ENCODE peak calls at places on chromosomes 4 and X, in five cellular contexts. U, T, O, A and C are unnamed samples.

GRCh38 chr4:24244663-24245519 is 339.5 kb downstream of the DHX15 start:
- DNase-seq in T (no peak), O (peak), A (peak), U (no peak), C (no peak)

GRCh38 chr4:182089326-182089725 is 153.9 kb upstream of the TENM3 start:
- DNase-seq in T (no peak), A (peak), O (peak), U (no peak), C (no peak)

GRCh38 chr4:48493485-48494100 is 3.5 kb downstream of the ZAR1 start:
- DNase-seq in T (no peak), A (no peak), U (no peak), O (peak), C (no peak)

GRCh38 chrX:121231566-121232358 is 184.4 kb downstream of the GLUD2 start:
- DNase-seq in A (no peak), U (no peak), O (no peak), T (no peak), C (no peak)

GRCh38 chrX:42615161-42615563 is 162.8 kb downstream of the PPP1R2C start:
- DNase-seq in A (no peak), U (peak), O (no peak), T (no peak), C (no peak)

GRCh38 chr4:113278324-113278934 is 229.0 kb downstream of the ANK2 start:
- DNase-seq in A (peak), T (peak), O (peak), U (peak), C (peak)

GRCh38 chr4:176102414-176102813 is 36.8 kb downstream of the WDR17 start:
- DNase-seq in U (no peak), T (no peak), O (peak), A (no peak), C (no peak)

GRCh38 chrX:1612641-1613286 is 2.1 kb upstream of the ASMT start:
- DNase-seq in U (no peak), A (no peak), T (no peak), O (no peak), C (no peak)

GRCh38 chr4:63670735-63671134 is 738.5 kb downstream of the TECRL start:
- DNase-seq in A (no peak), O (no peak), T (no peak), U (no peak), C (no peak)

GRCh38 chr4:132333723-132334045 is 815.4 kb upstream of the PCDH10 start:
- DNase-seq in A (peak), T (no peak), U (no peak), O (peak), C (no peak)

GRCh38 chrX:38327775-38328081 is 419 bp upstream of the RPGR start:
- DNase-seq in U (no peak), A (no peak), T (no peak), O (no peak), C (no peak)

GRCh38 chrX:53990201-53990600 is 54.1 kb downstream of the PHF8 start:
- DNase-seq in U (no peak), A (no peak), O (no peak), T (no peak), C (no peak)

GRCh38 chr4:140237616-140238352 is 83.8 kb upstream of the MAML3 start:
- DNase-seq in A (peak), T (peak), U (peak), O (peak), C (peak)

GRCh38 chr4:119300072-119300387 is 21.9 kb downstream of the FABP2 start:
- DNase-seq in U (peak), T (peak), O (peak), A (peak), C (peak)

GRCh38 chr4:6446538-6447451 is 25.6 kb downstream of the PPP2R2C start:
- DNase-seq in T (no peak), A (no peak), O (no peak), U (no peak), C (no peak)

GRCh38 chrX:3286196-3286920 is 60.1 kb downstream of the MXRA5 start:
- DNase-seq in A (peak), O (peak), T (peak), U (peak), C (no peak)

GRCh38 chr4:152545088-152545487 is 9.2 kb upstream of the FBXW7 start:
- DNase-seq in U (no peak), A (no peak), O (no peak), T (no peak), C (no peak)

GRCh38 chr4:4867745-4868505 is 8.5 kb downstream of the MSX1 start:
- DNase-seq in U (peak), O (no peak), A (no peak), T (no peak), C (no peak)

GRCh38 chr4:53840643-53841042 is 223.8 kb downstream of the CHIC2 start:
- DNase-seq in U (peak), T (no peak), O (peak), A (peak), C (no peak)

GRCh38 chr4:159428975-159429692 is 326.3 kb downstream of the RAPGEF2 start:
- DNase-seq in A (no peak), U (no peak), T (peak), O (no peak), C (no peak)

GRCh38 chrX:148271263-148271662 is 229.2 kb upstream of the AFF2 start:
- DNase-seq in T (no peak), O (no peak), U (no peak), A (no peak), C (no peak)

GRCh38 chr4:32631824-32632223 is 1911.7 kb downstream of the PCDH7 start:
- DNase-seq in U (no peak), A (no peak), O (no peak), T (no peak), C (no peak)

GRCh38 chr4:1801286-1801958 is 8.3 kb downstream of the FGFR3 start:
- DNase-seq in O (no peak), A (no peak), U (no peak), T (no peak), C (no peak)

GRCh38 chr4:165096776-165097175 is 15.9 kb downstream of the TMEM192 start:
- DNase-seq in U (peak), O (peak), A (peak), T (peak), C (no peak)

GRCh38 chr4:84879651-84880200 is 86.8 kb downstream of the WDFY3 start:
- DNase-seq in O (no peak), A (peak), T (peak), U (no peak), C (no peak)

GRCh38 chr4:102326951-102327350 is 18.3 kb downstream of the SLC39A8 start:
- DNase-seq in T (no peak), O (no peak), U (no peak), A (no peak), C (no peak)

GRCh38 chrX:42602566-42602965 is 175.4 kb downstream of the PPP1R2C start:
- DNase-seq in O (no peak), U (peak), T (no peak), A (no peak), C (no peak)

GRCh38 chrX:701673-702072 is 71.1 kb downstream of the SHOX start:
- DNase-seq in U (no peak), T (no peak), O (no peak), A (no peak), C (no peak)

GRCh38 chrX:129665916-129666644 is 11.3 kb upstream of the APLN start:
- DNase-seq in O (peak), T (peak), A (peak), U (no peak), C (no peak)

GRCh38 chr4:152564336-152564735 is 28.4 kb upstream of the FBXW7 start:
- DNase-seq in T (no peak), O (no peak), A (no peak), U (no peak), C (no peak)

GRCh38 chr4:185395956-185396723 is 416 bp upstream of the LRP2BP start:
- DNase-seq in T (peak), U (peak), O (peak), A (peak), C (peak)

GRCh38 chr4:86556791-86557415 is 37.2 kb upstream of the PTPN13 start:
- DNase-seq in O (peak), U (no peak), A (peak), T (peak), C (no peak)

GRCh38 chrX:100819534-100819836 is 706 bp upstream of the CSTF2 start:
- DNase-seq in T (no peak), A (no peak), O (no peak), U (no peak), C (peak)

GRCh38 chr4:98746530-98746929 is 88.1 kb upstream of the TSPAN5 start:
- DNase-seq in U (no peak), T (peak), A (peak), O (no peak), C (no peak)

GRCh38 chrX:85108165-85108564 is 104.5 kb downstream of the APOOL start:
- DNase-seq in U (no peak), T (no peak), O (no peak), A (peak), C (no peak)

GRCh38 chr4:169662226-169662625 is 41.8 kb downstream of the CLCN3 start:
- DNase-seq in U (no peak), O (no peak), A (no peak), T (peak), C (no peak)

GRCh38 chr4:169658970-169659735 is 38.8 kb downstream of the CLCN3 start:
- DNase-seq in O (peak), A (no peak), T (no peak), U (no peak), C (no peak)

GRCh38 chr4:169663402-169663801 is 43.0 kb downstream of the CLCN3 start:
- DNase-seq in O (no peak), A (no peak), T (no peak), U (no peak), C (no peak)

GRCh38 chr4:169659736-169660670 is 39.6 kb downstream of the CLCN3 start:
- DNase-seq in U (peak), O (peak), T (peak), A (peak), C (peak)

GRCh38 chr4:169660929-169661328 is 40.6 kb downstream of the CLCN3 start:
- DNase-seq in O (no peak), U (no peak), T (no peak), A (no peak), C (no peak)
- H3K4me3 ChIP-seq in O (peak), U (peak), T (no peak), A (peak), C (peak)

GRCh38 chrX:155262970-155263754 is 1.1 kb downstream of the RAB39B start:
- DNase-seq in A (no peak), T (no peak), U (no peak), O (no peak), C (no peak)
- H3K4me3 ChIP-seq in A (no peak), T (no peak), U (no peak), O (no peak), C (peak)

DNA sequence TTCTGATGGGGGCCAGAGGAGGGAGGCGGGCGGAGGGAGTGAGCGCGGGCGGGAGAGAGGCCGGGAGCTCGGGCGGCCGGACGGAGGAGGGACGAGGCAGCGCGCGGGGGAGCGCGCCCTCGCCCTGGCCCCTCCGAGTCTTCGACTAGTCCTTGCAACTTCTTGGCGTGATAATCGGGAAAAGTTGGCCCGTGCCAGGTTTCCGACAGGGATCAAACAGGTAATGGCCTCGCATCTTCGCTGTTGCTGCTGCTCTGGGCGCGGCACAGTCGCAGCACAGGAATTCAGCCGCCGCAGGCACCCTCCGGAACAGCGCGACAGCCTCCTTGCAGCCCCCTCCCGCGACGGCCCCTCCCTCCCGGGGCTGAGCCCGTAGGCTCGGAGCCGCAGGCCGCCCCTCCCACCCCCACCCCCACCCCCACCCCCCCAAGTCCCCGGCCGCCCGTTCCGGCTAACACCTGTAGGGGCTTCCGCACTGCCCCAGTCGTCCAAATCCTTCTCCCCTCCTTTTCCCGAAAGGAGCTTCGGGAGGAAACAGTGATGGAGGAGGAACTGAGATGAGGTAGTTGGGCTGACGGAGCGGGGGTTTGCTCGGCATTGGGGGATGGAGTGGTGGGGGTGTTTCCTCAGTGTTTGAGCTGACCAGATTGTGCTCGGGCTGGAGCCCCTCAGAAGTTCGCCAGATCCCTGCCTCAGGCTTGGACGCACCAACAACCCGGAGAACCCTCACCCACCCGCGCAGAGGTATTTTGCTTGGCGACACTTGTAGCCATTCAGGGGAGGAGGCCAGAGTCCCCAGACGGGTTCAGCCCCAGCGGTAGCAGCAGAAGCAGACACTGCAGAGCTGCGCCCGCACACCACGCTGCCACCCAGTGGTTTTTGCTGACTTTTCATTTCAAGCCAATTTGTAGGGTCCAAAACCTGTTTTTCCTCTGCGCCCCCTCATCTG is at the start of gene FGF13:
- DNase-seq in A (no peak), O (no peak), U (peak), T (no peak), C (peak)
- H3K4me3 ChIP-seq in A (no peak), O (peak), U (peak), T (no peak), C (peak)

GRCh38 chr4:8855781-8856245 is 15.8 kb downstream of the HMX1 start:
- DNase-seq in O (no peak), T (no peak), A (no peak), U (no peak), C (no peak)
- H3K4me3 ChIP-seq in O (no peak), T (no peak), A (no peak), U (no peak), C (no peak)

DNA sequence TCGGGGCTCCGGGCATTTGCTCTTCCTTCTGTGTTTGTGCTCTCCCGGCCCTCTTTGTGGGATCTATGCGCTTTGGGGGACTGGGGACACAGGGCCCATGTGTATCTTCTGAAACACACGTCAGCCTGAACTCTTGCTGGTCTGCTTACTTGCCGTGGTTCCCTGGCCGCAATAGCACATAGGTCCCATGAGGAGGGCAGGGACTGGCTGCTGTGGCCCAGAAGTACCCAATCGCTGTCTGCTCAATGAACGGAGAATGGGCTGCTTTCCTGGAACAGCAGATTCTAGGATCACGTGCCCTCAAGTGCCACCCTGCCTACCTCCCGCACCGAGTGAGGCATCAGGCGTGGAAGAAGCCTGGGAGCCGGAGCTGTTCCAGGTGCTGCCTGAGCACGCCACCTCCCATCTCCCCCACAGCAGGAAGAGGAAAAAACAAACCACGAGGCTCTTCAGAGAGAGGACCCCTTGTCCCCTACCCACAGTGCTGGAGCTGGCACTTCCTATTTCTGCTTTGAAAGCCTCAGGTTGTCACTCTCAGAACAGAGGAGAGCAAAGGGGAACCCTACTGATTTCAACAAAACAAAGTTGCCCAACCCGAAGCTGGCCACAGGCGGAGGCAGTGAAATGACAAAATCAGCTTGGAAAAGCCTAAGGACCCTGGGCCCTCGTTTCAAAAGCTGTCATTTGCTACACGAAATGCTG is 3.8 kb downstream of the G6PD start:
- DNase-seq in U (no peak), T (no peak), O (no peak), A (no peak), C (no peak)
- H3K4me3 ChIP-seq in U (no peak), T (no peak), O (peak), A (no peak), C (no peak)

GRCh38 chr4:40481977-40482376 is 146.8 kb downstream of the CHRNA9 start:
- DNase-seq in U (no peak), T (no peak), O (no peak), A (no peak), C (no peak)
- H3K4me3 ChIP-seq in U (no peak), T (no peak), O (no peak), A (no peak), C (no peak)

GRCh38 chr4:72569719-72570235 is 756 bp upstream of the ADAMTS3 start:
- DNase-seq in T (peak), A (peak), U (no peak), O (no peak), C (no peak)
- H3K4me3 ChIP-seq in T (no peak), A (peak), U (no peak), O (peak), C (peak)

GRCh38 chrX:108439961-108440696 is 491 bp downstream of the COL4A5 start:
- DNase-seq in O (peak), A (peak), U (peak), T (peak), C (no peak)

GRCh38 chrX:108439434-108439883 is at the start of gene COL4A5:
- DNase-seq in A (peak), U (peak), O (peak), T (peak), C (no peak)

GRCh38 chrX:108437354-108437753 is 868 bp downstream of the COL4A6 start:
- DNase-seq in O (no peak), U (no peak), T (peak), A (no peak), C (no peak)

GRCh38 chrX:108435261-108435660 is 3.0 kb downstream of the COL4A6 start:
- DNase-seq in U (no peak), A (no peak), T (no peak), O (no peak), C (no peak)

DNA sequence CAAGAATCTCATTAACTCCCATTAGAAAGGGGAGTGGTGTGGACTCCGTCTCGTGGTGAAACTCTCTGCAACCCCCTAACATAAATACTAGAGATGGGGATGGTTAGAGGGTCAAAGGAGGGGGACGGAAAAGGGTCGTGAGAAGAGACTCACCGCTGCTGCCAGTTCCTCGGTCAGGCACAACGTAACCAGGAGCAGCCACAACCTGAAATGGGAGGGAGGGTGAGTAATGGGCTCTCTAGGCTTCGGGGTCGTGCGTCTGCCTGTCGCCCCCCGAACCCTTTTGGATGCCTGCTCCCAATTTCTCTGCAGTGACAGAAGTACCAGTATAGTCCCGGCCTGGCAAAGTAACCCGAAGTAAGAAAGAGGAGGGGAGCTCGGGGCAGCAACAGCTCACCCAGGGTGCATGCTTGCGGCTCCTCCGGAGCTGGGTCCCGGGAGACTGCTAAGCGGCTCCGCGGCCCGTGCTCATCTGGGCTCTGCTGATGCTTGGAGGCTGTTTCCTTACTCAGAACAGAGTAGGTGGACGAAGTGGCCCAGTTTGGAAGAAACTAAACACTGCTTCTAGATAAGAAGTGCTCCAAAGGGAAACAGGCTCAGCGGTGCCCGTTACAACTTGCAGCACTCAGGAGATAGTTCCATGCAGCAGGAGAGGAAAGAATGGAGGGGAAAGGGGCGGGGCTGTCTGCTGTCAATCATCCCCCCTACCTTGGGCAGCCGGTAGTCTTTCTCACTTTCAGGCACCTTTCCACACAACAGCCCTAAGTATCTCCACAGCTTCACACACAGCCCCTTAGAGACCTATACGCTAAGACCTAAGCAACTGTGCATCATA is at the start of gene COL4A6:
- DNase-seq in U (peak), O (peak), A (no peak), T (peak), C (no peak)
- H3K4me3 ChIP-seq in U (peak), O (peak), A (peak), T (peak), C (peak)

GRCh38 chr4:154677923-154678322 is 65.5 kb upstream of the FGG start:
- DNase-seq in T (no peak), A (no peak), O (no peak), U (no peak), C (no peak)

DNA sequence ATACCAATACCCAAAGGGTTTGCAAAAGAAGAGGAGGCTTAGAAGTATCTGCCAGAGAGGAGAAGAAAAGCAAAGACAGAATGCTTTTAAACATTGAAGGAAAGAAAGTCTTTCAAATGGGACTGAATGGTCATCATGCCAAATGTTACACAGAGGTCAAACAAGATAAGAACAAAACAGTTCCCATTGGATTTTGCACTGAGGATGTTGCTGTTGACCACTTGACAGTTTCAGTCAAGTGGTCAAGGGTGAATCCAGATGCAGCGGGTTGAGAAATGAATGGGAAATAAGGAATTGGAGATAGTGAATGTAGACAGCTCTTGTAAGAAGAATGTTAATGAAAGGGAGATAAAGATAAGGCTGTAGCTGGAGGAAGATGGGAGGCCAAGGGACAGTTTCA is 64.8 kb upstream of the FGG start:
- DNase-seq in U (no peak), T (no peak), A (no peak), O (no peak), C (no peak)
- H3K4me3 ChIP-seq in U (no peak), T (no peak), A (no peak), O (no peak), C (no peak)

GRCh38 chrX:72131317-72132294 is at the start of gene RTL5:
- DNase-seq in U (peak), A (peak), T (peak), O (peak), C (peak)
- H3K4me3 ChIP-seq in U (peak), A (peak), T (peak), O (peak), C (peak)